ENCODE peak calls at places on chromosomes 13 and 19, in eight cellular contexts. One of them, this sample, is unnamed.

GRCh38 chr19:41792513-41793413 is 3.6 kb upstream of the CEACAM3 start:
- DNase-seq in AML-193: peak; percentile 50
- DNase-seq in astrocyte of the spinal cord: peak; percentile 36
- DNase-seq in activated T-helper 9 cell treated with anti-CD3 and anti-CD28 coated beads, Interleukin-2, amount 50 U/mL, for 16 hours: peak; percentile 44
- DNase-seq in AG10803: peak; percentile 59
- DNase-seq in HTR-8/SVneo: peak; percentile 54
- DNase-seq in WTC11: peak; percentile 74
- DNase-seq in NCI-H2081 treated with DMSO at 0.1 percent for 48 hours: no peak
- DNase-seq in this sample: no peak

GRCh38 chr13:99155821-99156220 is 44.8 kb upstream of the UBAC2 start:
- DNase-seq in astrocyte of the spinal cord: no peak
- DNase-seq in WTC11: no peak
- DNase-seq in activated T-helper 9 cell treated with anti-CD3 and anti-CD28 coated beads, Interleukin-2, amount 50 U/mL, for 16 hours: no peak
- DNase-seq in AML-193: no peak
- DNase-seq in NCI-H2081 treated with DMSO at 0.1 percent for 48 hours: no peak
- DNase-seq in HTR-8/SVneo: no peak
- DNase-seq in AG10803: no peak
- DNase-seq in this sample: no peak

GRCh38 chr19:47729468-47729798 is 15.9 kb upstream of the NOP53 start:
- DNase-seq in WTC11: peak; percentile 28
- DNase-seq in activated T-helper 9 cell treated with anti-CD3 and anti-CD28 coated beads, Interleukin-2, amount 50 U/mL, for 16 hours: no peak
- DNase-seq in astrocyte of the spinal cord: peak; percentile 84
- DNase-seq in AG10803: peak; percentile 87
- DNase-seq in NCI-H2081 treated with DMSO at 0.1 percent for 48 hours: no peak
- DNase-seq in AML-193: no peak
- DNase-seq in HTR-8/SVneo: peak; percentile 92
- DNase-seq in this sample: no peak

GRCh38 chr13:75704942-75705320 is 68.8 kb downstream of the LMO7 start:
- DNase-seq in astrocyte of the spinal cord: no peak
- DNase-seq in activated T-helper 9 cell treated with anti-CD3 and anti-CD28 coated beads, Interleukin-2, amount 50 U/mL, for 16 hours: no peak
- DNase-seq in NCI-H2081 treated with DMSO at 0.1 percent for 48 hours: no peak
- DNase-seq in HTR-8/SVneo: no peak
- DNase-seq in AML-193: no peak
- DNase-seq in AG10803: no peak
- DNase-seq in WTC11: peak; percentile 28
- DNase-seq in this sample: no peak

GRCh38 chr13:37540228-37540627 is 58.3 kb downstream of the POSTN start:
- DNase-seq in AML-193: no peak
- DNase-seq in AG10803: peak; percentile 96
- DNase-seq in NCI-H2081 treated with DMSO at 0.1 percent for 48 hours: no peak
- DNase-seq in activated T-helper 9 cell treated with anti-CD3 and anti-CD28 coated beads, Interleukin-2, amount 50 U/mL, for 16 hours: no peak
- DNase-seq in WTC11: no peak
- DNase-seq in HTR-8/SVneo: no peak
- DNase-seq in astrocyte of the spinal cord: peak; percentile 63
- DNase-seq in this sample: no peak

GRCh38 chr13:97194473-97194872 is 27.7 kb upstream of the MBNL2 start:
- DNase-seq in astrocyte of the spinal cord: peak; percentile 39
- DNase-seq in activated T-helper 9 cell treated with anti-CD3 and anti-CD28 coated beads, Interleukin-2, amount 50 U/mL, for 16 hours: no peak
- DNase-seq in WTC11: no peak
- DNase-seq in AML-193: no peak
- DNase-seq in HTR-8/SVneo: peak; percentile 3
- DNase-seq in AG10803: peak; percentile 17
- DNase-seq in NCI-H2081 treated with DMSO at 0.1 percent for 48 hours: no peak
- DNase-seq in this sample: no peak

GRCh38 chr13:112455476-112456059 is 79.4 kb downstream of the SPACA7 start:
- DNase-seq in HTR-8/SVneo: no peak
- DNase-seq in NCI-H2081 treated with DMSO at 0.1 percent for 48 hours: no peak
- DNase-seq in AG10803: no peak
- DNase-seq in activated T-helper 9 cell treated with anti-CD3 and anti-CD28 coated beads, Interleukin-2, amount 50 U/mL, for 16 hours: no peak
- DNase-seq in AML-193: no peak
- DNase-seq in astrocyte of the spinal cord: no peak
- DNase-seq in WTC11: no peak
- DNase-seq in this sample: no peak

GRCh38 chr13:112943309-112944125 is 25.5 kb upstream of the MCF2L start:
- DNase-seq in WTC11: peak; percentile 65
- DNase-seq in activated T-helper 9 cell treated with anti-CD3 and anti-CD28 coated beads, Interleukin-2, amount 50 U/mL, for 16 hours: no peak
- DNase-seq in HTR-8/SVneo: peak; percentile 22
- DNase-seq in AG10803: no peak
- DNase-seq in AML-193: no peak
- DNase-seq in NCI-H2081 treated with DMSO at 0.1 percent for 48 hours: no peak
- DNase-seq in astrocyte of the spinal cord: peak; percentile 13
- DNase-seq in this sample: no peak

GRCh38 chr19:43674630-43674982 is 4.6 kb upstream of the PLAUR start:
- DNase-seq in AG10803: peak; percentile 59
- DNase-seq in astrocyte of the spinal cord: no peak
- DNase-seq in AML-193: peak; percentile 54
- DNase-seq in WTC11: no peak
- DNase-seq in HTR-8/SVneo: no peak
- DNase-seq in activated T-helper 9 cell treated with anti-CD3 and anti-CD28 coated beads, Interleukin-2, amount 50 U/mL, for 16 hours: no peak
- DNase-seq in NCI-H2081 treated with DMSO at 0.1 percent for 48 hours: no peak
- DNase-seq in this sample: no peak

GRCh38 chr19:47229674-47230121 is 1.3 kb downstream of the BBC3 start:
- DNase-seq in AG10803: peak; percentile 35
- DNase-seq in WTC11: no peak
- DNase-seq in AML-193: no peak
- DNase-seq in activated T-helper 9 cell treated with anti-CD3 and anti-CD28 coated beads, Interleukin-2, amount 50 U/mL, for 16 hours: no peak
- DNase-seq in HTR-8/SVneo: no peak
- DNase-seq in astrocyte of the spinal cord: peak; percentile 31
- DNase-seq in NCI-H2081 treated with DMSO at 0.1 percent for 48 hours: no peak
- DNase-seq in this sample: no peak

GRCh38 chr19:51668167-51668566 is 21.5 kb upstream of the SIGLEC14 start:
- DNase-seq in NCI-H2081 treated with DMSO at 0.1 percent for 48 hours: no peak
- DNase-seq in WTC11: no peak
- DNase-seq in AG10803: no peak
- DNase-seq in AML-193: peak; percentile 54
- DNase-seq in HTR-8/SVneo: no peak
- DNase-seq in activated T-helper 9 cell treated with anti-CD3 and anti-CD28 coated beads, Interleukin-2, amount 50 U/mL, for 16 hours: no peak
- DNase-seq in astrocyte of the spinal cord: no peak
- DNase-seq in this sample: no peak

GRCh38 chr13:112510002-112510780 is 77.8 kb downstream of the TUBGCP3 start:
- DNase-seq in activated T-helper 9 cell treated with anti-CD3 and anti-CD28 coated beads, Interleukin-2, amount 50 U/mL, for 16 hours: no peak
- DNase-seq in HTR-8/SVneo: peak; percentile 50
- DNase-seq in AG10803: peak; percentile 78
- DNase-seq in astrocyte of the spinal cord: peak; percentile 70
- DNase-seq in WTC11: peak; percentile 53
- DNase-seq in NCI-H2081 treated with DMSO at 0.1 percent for 48 hours: no peak
- DNase-seq in AML-193: peak; percentile 55
- DNase-seq in this sample: peak; percentile 29

GRCh38 chr13:39971526-39971925 is 316.1 kb downstream of the COG6 start:
- DNase-seq in AG10803: no peak
- DNase-seq in astrocyte of the spinal cord: no peak
- DNase-seq in AML-193: no peak
- DNase-seq in WTC11: no peak
- DNase-seq in NCI-H2081 treated with DMSO at 0.1 percent for 48 hours: no peak
- DNase-seq in activated T-helper 9 cell treated with anti-CD3 and anti-CD28 coated beads, Interleukin-2, amount 50 U/mL, for 16 hours: no peak
- DNase-seq in HTR-8/SVneo: no peak
- DNase-seq in this sample: no peak

GRCh38 chr19:3338541-3339181 is 27.7 kb upstream of the NFIC start:
- DNase-seq in activated T-helper 9 cell treated with anti-CD3 and anti-CD28 coated beads, Interleukin-2, amount 50 U/mL, for 16 hours: peak; percentile 23
- DNase-seq in WTC11: no peak
- DNase-seq in AG10803: no peak
- DNase-seq in HTR-8/SVneo: no peak
- DNase-seq in astrocyte of the spinal cord: no peak
- DNase-seq in AML-193: peak; percentile 22
- DNase-seq in NCI-H2081 treated with DMSO at 0.1 percent for 48 hours: no peak
- DNase-seq in this sample: no peak

GRCh38 chr19:13849991-13850909 is 26.7 kb upstream of the NANOS3 start:
- DNase-seq in AG10803: peak; percentile 74
- DNase-seq in HTR-8/SVneo: no peak
- DNase-seq in NCI-H2081 treated with DMSO at 0.1 percent for 48 hours: no peak
- DNase-seq in AML-193: no peak
- DNase-seq in astrocyte of the spinal cord: peak; percentile 74
- DNase-seq in WTC11: peak; percentile 79
- DNase-seq in activated T-helper 9 cell treated with anti-CD3 and anti-CD28 coated beads, Interleukin-2, amount 50 U/mL, for 16 hours: peak; percentile 60
- DNase-seq in this sample: no peak

GRCh38 chr13:44174769-44175425 is 198.7 kb upstream of the SERP2 start:
- DNase-seq in WTC11: no peak
- DNase-seq in activated T-helper 9 cell treated with anti-CD3 and anti-CD28 coated beads, Interleukin-2, amount 50 U/mL, for 16 hours: no peak
- DNase-seq in NCI-H2081 treated with DMSO at 0.1 percent for 48 hours: no peak
- DNase-seq in astrocyte of the spinal cord: peak; percentile 48
- DNase-seq in HTR-8/SVneo: no peak
- DNase-seq in AML-193: no peak
- DNase-seq in AG10803: peak; percentile 66
- DNase-seq in this sample: no peak

GRCh38 chr19:45130888-45131615 is 29.7 kb downstream of the NKPD1 start:
- DNase-seq in AG10803: no peak
- DNase-seq in HTR-8/SVneo: peak; percentile 26
- DNase-seq in NCI-H2081 treated with DMSO at 0.1 percent for 48 hours: peak; percentile 85
- DNase-seq in WTC11: no peak
- DNase-seq in activated T-helper 9 cell treated with anti-CD3 and anti-CD28 coated beads, Interleukin-2, amount 50 U/mL, for 16 hours: no peak
- DNase-seq in astrocyte of the spinal cord: peak; percentile 14
- DNase-seq in AML-193: no peak
- DNase-seq in this sample: no peak

GRCh38 chr13:28022848-28023518 is 34.5 kb upstream of the URAD start:
- DNase-seq in AG10803: peak; percentile 28
- DNase-seq in NCI-H2081 treated with DMSO at 0.1 percent for 48 hours: no peak
- DNase-seq in astrocyte of the spinal cord: peak; percentile 7
- DNase-seq in activated T-helper 9 cell treated with anti-CD3 and anti-CD28 coated beads, Interleukin-2, amount 50 U/mL, for 16 hours: no peak
- DNase-seq in WTC11: peak; percentile 21
- DNase-seq in AML-193: no peak
- DNase-seq in HTR-8/SVneo: no peak
- DNase-seq in this sample: no peak

GRCh38 chr13:66492479-66492878 is 737.7 kb downstream of the PCDH9 start:
- DNase-seq in WTC11: no peak
- DNase-seq in AG10803: no peak
- DNase-seq in astrocyte of the spinal cord: no peak
- DNase-seq in NCI-H2081 treated with DMSO at 0.1 percent for 48 hours: no peak
- DNase-seq in activated T-helper 9 cell treated with anti-CD3 and anti-CD28 coated beads, Interleukin-2, amount 50 U/mL, for 16 hours: no peak
- DNase-seq in HTR-8/SVneo: no peak
- DNase-seq in AML-193: peak; percentile 11
- DNase-seq in this sample: no peak

GRCh38 chr19:2544576-2545415 is 68.9 kb downstream of the GADD45B start:
- DNase-seq in WTC11: peak; percentile 8
- DNase-seq in HTR-8/SVneo: no peak
- DNase-seq in AML-193: no peak
- DNase-seq in astrocyte of the spinal cord: no peak
- DNase-seq in NCI-H2081 treated with DMSO at 0.1 percent for 48 hours: no peak
- DNase-seq in activated T-helper 9 cell treated with anti-CD3 and anti-CD28 coated beads, Interleukin-2, amount 50 U/mL, for 16 hours: no peak
- DNase-seq in AG10803: no peak
- DNase-seq in this sample: no peak

GRCh38 chr19:18541258-18541991 is 1.9 kb downstream of the FKBP8 start:
- DNase-seq in activated T-helper 9 cell treated with anti-CD3 and anti-CD28 coated beads, Interleukin-2, amount 50 U/mL, for 16 hours: no peak
- DNase-seq in WTC11: no peak
- DNase-seq in AML-193: no peak
- DNase-seq in astrocyte of the spinal cord: no peak
- DNase-seq in NCI-H2081 treated with DMSO at 0.1 percent for 48 hours: no peak
- DNase-seq in HTR-8/SVneo: no peak
- DNase-seq in AG10803: peak; percentile 57
- DNase-seq in this sample: no peak

GRCh38 chr13:36072536-36072935 is 58.6 kb downstream of the DCLK1 start:
- DNase-seq in AML-193: no peak
- DNase-seq in WTC11: no peak
- DNase-seq in HTR-8/SVneo: no peak
- DNase-seq in astrocyte of the spinal cord: no peak
- DNase-seq in activated T-helper 9 cell treated with anti-CD3 and anti-CD28 coated beads, Interleukin-2, amount 50 U/mL, for 16 hours: no peak
- DNase-seq in NCI-H2081 treated with DMSO at 0.1 percent for 48 hours: no peak
- DNase-seq in AG10803: no peak
- DNase-seq in this sample: no peak

This sample was measured in SIG-M5.